ENCODE peak calls at places on chromosomes 12 and 14, in seven cellular contexts. K is kidney epithelial cell; B is naive thymus-derived CD8-positive, alpha-beta T cell; S is NCI-H524; G is neural progenitor cell; N is fibroblast of the conjunctiva; F is substantia nigra. U is an unnamed sample.

GRCh38 chr14:70448633-70449032 is 3.3 kb upstream of the ADAM21 start:
- DNase-seq in F (no peak), G (no peak), K (no peak), N (peak), B (no peak), S (peak), U (no peak)

GRCh38 chr14:102575479-102576428 is 16.7 kb upstream of the RCOR1 start:
- DNase-seq in N (no peak), K (no peak), G (no peak), S (peak), F (no peak), B (no peak), U (no peak)

GRCh38 chr14:58755026-58755929 is 117.5 kb downstream of the DACT1 start:
- DNase-seq in S (peak), K (no peak), F (no peak), N (no peak), G (peak), B (no peak), U (no peak)

GRCh38 chr12:50246873-50247612 is 36.3 kb downstream of the LIMA1 start:
- DNase-seq in B (no peak), K (peak), G (no peak), F (no peak), S (no peak), N (peak), U (peak)

GRCh38 chr14:34069854-34070582 is 119.1 kb upstream of the EGLN3 start:
- DNase-seq in F (no peak), S (no peak), G (no peak), N (no peak), B (no peak), K (no peak), U (no peak)

GRCh38 chr14:106875503-106875902 is 1349.1 kb downstream of the TMEM121 start:
- DNase-seq in G (no peak), B (peak), F (no peak), N (no peak), K (no peak), S (no peak), U (no peak)

GRCh38 chr12:71455028-71455737 is 15.6 kb downstream of the LGR5 start:
- DNase-seq in B (no peak), G (peak), K (no peak), F (no peak), N (no peak), S (no peak), U (no peak)

GRCh38 chr12:107655281-107656065 is 30.1 kb upstream of the PWP1 start:
- DNase-seq in G (no peak), N (no peak), B (no peak), F (no peak), S (no peak), K (no peak), U (no peak)

GRCh38 chr14:43145361-43145760 is 1361.7 kb downstream of the FSCB start:
- DNase-seq in G (no peak), S (no peak), B (no peak), N (peak), K (no peak), F (no peak), U (no peak)

GRCh38 chr12:122454739-122455138 is 32.3 kb upstream of the CLIP1 start:
- DNase-seq in B (no peak), S (no peak), F (no peak), N (no peak), G (peak), K (no peak), U (no peak)

GRCh38 chr12:1047898-1048660 is 57.1 kb downstream of the ERC1 start:
- DNase-seq in N (no peak), K (no peak), G (no peak), F (no peak), B (no peak), S (peak), U (no peak)

GRCh38 chr14:39880965-39881364 is 448.7 kb upstream of the FBXO33 start:
- DNase-seq in K (no peak), B (no peak), F (no peak), S (no peak), N (no peak), G (no peak), U (no peak)

GRCh38 chr14:67428501-67429031 is 16.6 kb upstream of the PLEK2 start:
- DNase-seq in F (no peak), N (peak), B (no peak), S (no peak), G (no peak), K (no peak), U (no peak)

U was measured in amniotic stem cell.